ENCODE peak calls at places on chromosomes 6 and 20, in eight cellular contexts. H is effector CD4-positive, alpha-beta T cell; S is BE2C; G is Daoy; Y is NCI-H345; C is non-pigmented ciliary epithelial cell; F is stimulated activated CD4-positive, alpha-beta T cell treated with anti-CD3 and anti-CD28 coated beads, Interleukin-1b, Interleukin-23, amount 100 ng/mL, for 24 hours; Q is Calu3. I is an unnamed sample.

GRCh38 chr20:63351380-63351700 is 9.8 kb downstream of the CHRNA4 start:
- DNase-seq in G (no peak), Q (no peak), F (no peak), Y (no peak), C (no peak), H (no peak), S (no peak), I (no peak)

GRCh38 chr20:38239406-38239805 is 21.1 kb downstream of the KIAA1755 start:
- DNase-seq in H (no peak), C (no peak), G (no peak), S (no peak), Y (no peak), F (no peak), Q (no peak), I (no peak)

GRCh38 chr6:166236586-166236985 is 68.9 kb upstream of the TBXT start:
- DNase-seq in Q (no peak), F (no peak), G (no peak), C (no peak), H (no peak), Y (no peak), S (no peak), I (no peak)

GRCh38 chr20:47603260-47603659 is 101.6 kb downstream of the NCOA3 start:
- DNase-seq in G (no peak), Y (no peak), F (no peak), S (no peak), Q (no peak), C (no peak), H (no peak), I (no peak)

GRCh38 chr6:39221746-39222641 is 7.3 kb downstream of the KCNK5 start:
- DNase-seq in Y (no peak), H (no peak), G (no peak), F (no peak), S (no peak), Q (no peak), C (no peak), I (no peak)

GRCh38 chr20:60693513-60694133 is 558.4 kb upstream of the CDH4 start:
- DNase-seq in S (no peak), G (no peak), H (no peak), Y (no peak), Q (no peak), F (no peak), C (no peak), I (no peak)

GRCh38 chr20:50303573-50304500 is 113.2 kb downstream of the CEBPB start:
- DNase-seq in F (no peak), S (peak), Q (peak), Y (peak), H (no peak), C (no peak), G (no peak), I (no peak)

GRCh38 chr20:37335642-37336368 is 10.1 kb upstream of the SRC start:
- DNase-seq in F (no peak), H (no peak), Q (no peak), G (no peak), S (no peak), C (no peak), Y (no peak), I (no peak)

GRCh38 chr6:131135244-131136020 is at the start of gene AKAP7:
- DNase-seq in C (no peak), S (peak), Q (peak), F (peak), Y (no peak), G (peak), H (peak), I (peak)

GRCh38 chr6:143803769-143804540 is 39.2 kb upstream of the LTV1 start:
- DNase-seq in C (no peak), G (no peak), H (no peak), Y (no peak), S (no peak), Q (no peak), F (no peak), I (no peak)

I was measured in smooth muscle cell of the brain vasculature.